ENCODE peak calls at places on chromosomes 3 and 15, in nine cellular contexts. C, N, D, M, Q, O, X, L and K are unnamed samples.

GRCh38 chr15:65212097-65212496 is 824 bp upstream of the CILP start:
- DNase-seq in C (peak; percentile 36), N (peak; percentile 45), D (no peak), M (no peak), Q (no peak), O (no peak), X (no peak), L (no peak), K (no peak)

GRCh38 chr15:79978694-79979519 is 7.9 kb upstream of the BCL2A1 start:
- DNase-seq in C (no peak), N (peak; percentile 48), D (peak; percentile 22), M (peak; percentile 72), Q (peak; percentile 79), O (peak; percentile 31), X (no peak), L (peak; percentile 55), K (no peak)

GRCh38 chr3:152056073-152056472 is 182.6 kb downstream of the SUCNR1 start:
- DNase-seq in C (no peak), N (no peak), D (no peak), M (no peak), Q (no peak), O (no peak), X (no peak), L (no peak), K (no peak)

GRCh38 chr3:149657458-149657795 is 398 bp downstream of the WWTR1 start:
- DNase-seq in C (no peak), N (peak; percentile 80), D (peak; percentile 66), M (peak; percentile 69), Q (peak; percentile 82), O (peak; percentile 71), X (no peak), L (peak; percentile 72), K (peak; percentile 71)

GRCh38 chr15:90316139-90316538 is 35.9 kb upstream of the ZNF774 start:
- DNase-seq in C (peak; percentile 80), N (no peak), D (peak; percentile 70), M (no peak), Q (no peak), O (no peak), X (no peak), L (no peak), K (no peak)

GRCh38 chr15:29018406-29018805 is 132.6 kb downstream of the APBA2 start:
- DNase-seq in C (no peak), N (no peak), D (no peak), M (no peak), Q (no peak), O (no peak), X (no peak), L (no peak), K (no peak)

GRCh38 chr15:57555270-57555669 is 36.4 kb upstream of the MYZAP start:
- DNase-seq in C (no peak), N (no peak), D (no peak), M (no peak), Q (no peak), O (no peak), X (peak; percentile 74), L (no peak), K (no peak)

GRCh38 chr3:122618614-122619013 is 41.2 kb downstream of the PARP15 start:
- DNase-seq in C (no peak), N (no peak), D (no peak), M (no peak), Q (no peak), O (no peak), X (no peak), L (no peak), K (no peak)

GRCh38 chr3:179035232-179035631 is 36.4 kb downstream of the ZMAT3 start:
- DNase-seq in C (no peak), N (no peak), D (no peak), M (no peak), Q (no peak), O (no peak), X (no peak), L (no peak), K (no peak)

GRCh38 chr15:52745326-52746161 is 44.6 kb downstream of the ONECUT1 start:
- DNase-seq in C (no peak), N (no peak), D (no peak), M (no peak), Q (no peak), O (no peak), X (no peak), L (no peak), K (no peak)

GRCh38 chr15:65659502-65660052 is 37.8 kb downstream of the SLC24A1 start:
- DNase-seq in C (no peak), N (no peak), D (no peak), M (no peak), Q (no peak), O (no peak), X (no peak), L (no peak), K (no peak)

GRCh38 chr3:4514321-4514720 is 21.2 kb downstream of the ITPR1 start:
- DNase-seq in C (no peak), N (no peak), D (no peak), M (no peak), Q (no peak), O (no peak), X (no peak), L (no peak), K (no peak)

GRCh38 chr3:4517095-4517494 is 23.9 kb downstream of the ITPR1 start:
- DNase-seq in C (no peak), N (no peak), D (no peak), M (no peak), Q (no peak), O (no peak), X (peak; percentile 34), L (no peak), K (no peak)

GRCh38 chr3:4512895-4513616 is 19.9 kb downstream of the ITPR1 start:
- DNase-seq in C (no peak), N (no peak), D (no peak), M (no peak), Q (peak; percentile 51), O (no peak), X (no peak), L (no peak), K (no peak)

GRCh38 chr3:4517643-4518042 is 24.5 kb downstream of the ITPR1 start:
- DNase-seq in C (no peak), N (no peak), D (no peak), M (no peak), Q (no peak), O (no peak), X (no peak), L (no peak), K (no peak)

DNA sequence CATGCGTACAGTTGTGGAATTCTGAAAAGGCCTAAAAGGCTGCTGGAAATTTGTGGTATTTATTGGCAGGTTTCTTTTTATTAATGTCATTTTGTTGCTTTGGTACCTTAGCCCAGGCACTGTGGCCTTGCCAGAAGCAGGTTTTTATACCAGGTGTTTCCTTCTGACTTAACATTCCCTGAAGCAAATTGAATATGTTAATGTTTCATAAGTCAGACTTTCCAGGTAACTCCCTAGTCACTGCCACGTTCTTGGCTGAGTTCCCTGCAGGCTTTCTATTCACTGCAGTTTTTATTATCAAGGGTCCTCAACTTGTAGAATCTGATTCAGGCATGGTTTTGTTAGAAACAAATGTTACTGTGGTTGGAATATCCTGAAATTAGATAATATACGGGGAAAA is 22.7 kb downstream of the ITPR1 start:
- DNase-seq in C (no peak), N (no peak), D (peak; percentile 23), M (no peak), Q (no peak), O (no peak), X (no peak), L (no peak), K (no peak)
- H3K4me1 ChIP-seq in C (peaks cover 39% of the 10 kb centered on the region), N (peaks cover 22% of the 10 kb centered on the region), D (peaks cover 17% of the 10 kb centered on the region), M (peaks cover 8% of the 10 kb centered on the region), Q (peaks cover 44% of the 10 kb centered on the region), O (peaks cover 22% of the 10 kb centered on the region), X (no peaks in the 10 kb centered on the region), L (peaks cover 4% of the 10 kb centered on the region), K (peaks cover 29% of the 10 kb centered on the region)

DNA sequence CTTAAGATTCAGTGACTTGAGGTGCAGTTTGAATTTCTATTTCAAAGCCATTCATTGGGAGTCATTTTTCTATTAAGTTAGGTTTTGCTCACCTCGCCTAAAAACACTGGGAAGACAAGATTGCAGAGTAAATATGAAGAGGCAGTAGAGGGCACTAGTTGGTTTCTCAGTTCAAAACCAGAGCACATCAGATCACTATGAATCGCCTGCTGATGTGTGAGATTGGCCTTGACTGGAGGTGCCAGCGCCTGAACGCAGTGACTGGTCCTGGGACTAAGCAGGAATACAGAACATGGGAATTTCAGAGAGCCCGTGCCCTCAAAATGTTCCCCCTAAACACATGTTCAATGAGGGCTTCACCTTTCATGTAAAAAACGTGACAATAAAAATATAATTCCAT is 229.0 kb downstream of the ITPR1 start:
- DNase-seq in C (no peak), N (peak; percentile 63), D (peak; percentile 88), M (peak; percentile 65), Q (peak; percentile 76), O (peak; percentile 69), X (peak; percentile 81), L (peak; percentile 35), K (peak; percentile 66)
- TF ChIP-seq CTCF in C (peak; percentile 47), N (peak; percentile 45), D (no peak), M (peak; percentile 62), Q (peak; percentile 45), O (peak; percentile 36), X (peak; percentile 57), L (peak; percentile 23), K (peak; percentile 31)

DNA sequence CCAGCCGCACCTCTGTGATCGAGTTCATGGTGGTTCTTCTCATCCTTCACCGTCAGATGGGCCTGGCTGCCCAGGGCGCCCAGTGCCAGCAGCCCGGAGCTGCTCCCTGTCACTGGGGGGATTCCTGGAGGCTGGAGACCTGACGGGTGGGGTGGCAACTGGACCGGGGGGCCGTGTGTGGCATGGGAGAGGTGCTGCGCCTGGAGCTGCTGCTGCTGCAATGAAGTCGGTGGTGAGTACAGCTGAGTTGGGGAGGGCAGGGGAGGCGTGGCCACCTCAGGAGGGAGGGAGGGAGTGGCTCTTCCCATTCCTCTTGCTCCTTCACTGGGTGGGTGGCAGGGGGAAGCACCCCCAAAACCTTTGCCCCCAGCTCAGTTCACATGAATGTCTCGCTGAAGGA is 31.7 kb downstream of the TLE3 start:
- DNase-seq in C (no peak), N (no peak), D (no peak), M (no peak), Q (no peak), O (no peak), X (no peak), L (no peak), K (no peak)
- H3K4me1 ChIP-seq in C (peaks cover 79% of the 10 kb centered on the region), N (peaks cover 26% of the 10 kb centered on the region), D (peaks cover 62% of the 10 kb centered on the region), M (peaks cover 55% of the 10 kb centered on the region), Q (peaks cover 26% of the 10 kb centered on the region), O (peaks cover 20% of the 10 kb centered on the region), X (peaks cover 6% of the 10 kb centered on the region), L (peaks cover 58% of the 10 kb centered on the region), K (peaks cover 8% of the 10 kb centered on the region)

GRCh38 chr3:67381667-67382272 is 272.6 kb downstream of the SUCLG2 start:
- DNase-seq in C (no peak), N (peak; percentile 37), D (no peak), M (no peak), Q (peak; percentile 54), O (no peak), X (peak; percentile 43), L (peak; percentile 46), K (no peak)

GRCh38 chr3:67382551-67382950 is 271.9 kb downstream of the SUCLG2 start:
- DNase-seq in C (no peak), N (no peak), D (no peak), M (no peak), Q (peak; percentile 36), O (peak; percentile 55), X (no peak), L (no peak), K (no peak)

GRCh38 chr3:67386446-67386845 is 268.0 kb downstream of the SUCLG2 start:
- DNase-seq in C (no peak), N (no peak), D (no peak), M (no peak), Q (no peak), O (no peak), X (no peak), L (no peak), K (no peak)

GRCh38 chr3:67383379-67383778 is 271.0 kb downstream of the SUCLG2 start:
- DNase-seq in C (no peak), N (no peak), D (no peak), M (no peak), Q (no peak), O (no peak), X (no peak), L (no peak), K (no peak)

GRCh38 chr3:67384790-67385397 is 269.5 kb downstream of the SUCLG2 start:
- DNase-seq in C (no peak), N (peak; percentile 66), D (peak; percentile 32), M (peak; percentile 53), Q (peak; percentile 72), O (peak; percentile 78), X (peak; percentile 45), L (no peak), K (no peak)
- TF ChIP-seq CTCF in C (no peak), N (peak; percentile 62), D (peak; percentile 10), M (peak; percentile 25), Q (peak; percentile 78), O (no peak), X (peak; percentile 71), L (no peak), K (no peak)